ENCODE peak calls at places on chromosome 19, in six cellular contexts. One of them, this sample, is unnamed.

GRCh38 chr19:4359627-4360000 is 16.3 kb downstream of the MPND start:
- DNase-seq in breast epithelium: no peak
- DNase-seq in SK-N-SH: no peak
- DNase-seq in HL-60: no peak
- DNase-seq in GM23338: no peak
- DNase-seq in Panc1: no peak
- DNase-seq in this sample: no peak

GRCh38 chr19:41528106-41528505 is 47.9 kb upstream of the CEACAM21 start:
- DNase-seq in breast epithelium: no peak
- DNase-seq in SK-N-SH: no peak
- DNase-seq in HL-60: no peak
- DNase-seq in GM23338: peak; percentile 33
- DNase-seq in Panc1: no peak
- DNase-seq in this sample: no peak

GRCh38 chr19:5691205-5691929 is 1.3 kb downstream of the RPL36 start:
- DNase-seq in breast epithelium: peak; percentile 63
- DNase-seq in SK-N-SH: peak; percentile 67
- DNase-seq in HL-60: no peak
- DNase-seq in GM23338: peak; percentile 47
- DNase-seq in Panc1: no peak
- DNase-seq in this sample: peak; percentile 78

GRCh38 chr19:1945899-1946298 is 4.9 kb downstream of the CSNK1G2 start:
- DNase-seq in breast epithelium: peak; percentile 35
- DNase-seq in SK-N-SH: peak; percentile 93
- DNase-seq in HL-60: no peak
- DNase-seq in GM23338: peak; percentile 93
- DNase-seq in Panc1: no peak
- DNase-seq in this sample: peak; percentile 65

GRCh38 chr19:16188521-16188920 is 3.3 kb downstream of the FAM32A start:
- DNase-seq in breast epithelium: no peak
- DNase-seq in SK-N-SH: no peak
- DNase-seq in HL-60: no peak
- DNase-seq in GM23338: no peak
- DNase-seq in Panc1: no peak
- DNase-seq in this sample: no peak

GRCh38 chr19:5225486-5226345 is 114.9 kb downstream of the PTPRS start:
- DNase-seq in breast epithelium: no peak
- DNase-seq in SK-N-SH: peak; percentile 62
- DNase-seq in HL-60: no peak
- DNase-seq in GM23338: peak; percentile 75
- DNase-seq in Panc1: no peak
- DNase-seq in this sample: no peak

GRCh38 chr19:49861127-49861526 is 6.2 kb downstream of the PNKP start:
- DNase-seq in breast epithelium: no peak
- DNase-seq in SK-N-SH: no peak
- DNase-seq in HL-60: no peak
- DNase-seq in GM23338: peak; percentile 64
- DNase-seq in Panc1: no peak
- DNase-seq in this sample: peak; percentile 67

GRCh38 chr19:246551-246950 is 44.7 kb downstream of the PLPP2 start:
- DNase-seq in breast epithelium: no peak
- DNase-seq in SK-N-SH: peak; percentile 5
- DNase-seq in HL-60: no peak
- DNase-seq in GM23338: peak; percentile 24
- DNase-seq in Panc1: no peak
- DNase-seq in this sample: peak; percentile 7

GRCh38 chr19:58332697-58333096 is 5.9 kb downstream of the ZSCAN22 start:
- DNase-seq in breast epithelium: no peak
- DNase-seq in SK-N-SH: no peak
- DNase-seq in HL-60: no peak
- DNase-seq in GM23338: no peak
- DNase-seq in Panc1: no peak
- DNase-seq in this sample: no peak

GRCh38 chr19:13692096-13692495 is 72.2 kb upstream of the MRI1 start:
- DNase-seq in breast epithelium: no peak
- DNase-seq in SK-N-SH: no peak
- DNase-seq in HL-60: no peak
- DNase-seq in GM23338: no peak
- DNase-seq in Panc1: no peak
- DNase-seq in this sample: no peak

GRCh38 chr19:916645-917322 is 349 bp upstream of the KISS1R start:
- DNase-seq in breast epithelium: no peak
- DNase-seq in SK-N-SH: peak; percentile 71
- DNase-seq in HL-60: no peak
- DNase-seq in GM23338: peak; percentile 69
- DNase-seq in Panc1: no peak
- DNase-seq in this sample: no peak

GRCh38 chr19:5863030-5863665 is 7.2 kb downstream of the FUT5 start:
- DNase-seq in breast epithelium: no peak
- DNase-seq in SK-N-SH: peak; percentile 21
- DNase-seq in HL-60: no peak
- DNase-seq in GM23338: no peak
- DNase-seq in Panc1: no peak
- DNase-seq in this sample: no peak

GRCh38 chr19:44757735-44758505 is 9.4 kb downstream of the BCL3 start:
- DNase-seq in breast epithelium: no peak
- DNase-seq in SK-N-SH: peak; percentile 87
- DNase-seq in HL-60: no peak
- DNase-seq in GM23338: peak; percentile 82
- DNase-seq in Panc1: no peak
- DNase-seq in this sample: peak; percentile 40

GRCh38 chr19:32041681-32042292 is 303.6 kb upstream of the ZNF507 start:
- DNase-seq in breast epithelium: no peak
- DNase-seq in SK-N-SH: peak; percentile 72
- DNase-seq in HL-60: peak; percentile 1
- DNase-seq in GM23338: peak; percentile 74
- DNase-seq in Panc1: no peak
- DNase-seq in this sample: peak; percentile 40

GRCh38 chr19:16025108-16026101 is 50.9 kb upstream of the TPM4 start:
- DNase-seq in breast epithelium: no peak
- DNase-seq in SK-N-SH: peak; percentile 61
- DNase-seq in HL-60: no peak
- DNase-seq in GM23338: peak; percentile 52
- DNase-seq in Panc1: peak; percentile 28
- DNase-seq in this sample: peak; percentile 39

GRCh38 chr19:13024126-13024957 is 29.1 kb downstream of the NFIX start:
- DNase-seq in breast epithelium: no peak
- DNase-seq in SK-N-SH: no peak
- DNase-seq in HL-60: no peak
- DNase-seq in GM23338: no peak
- DNase-seq in Panc1: no peak
- DNase-seq in this sample: no peak

GRCh38 chr19:18612772-18613588 is at the start of gene TMEM59L:
- DNase-seq in breast epithelium: no peak
- DNase-seq in SK-N-SH: peak; percentile 95
- DNase-seq in HL-60: no peak
- DNase-seq in GM23338: peak; percentile 65
- DNase-seq in Panc1: no peak
- DNase-seq in this sample: no peak

GRCh38 chr19:6138066-6138465 is 2.6 kb downstream of the ACSBG2 start:
- DNase-seq in breast epithelium: no peak
- DNase-seq in SK-N-SH: peak; percentile 16
- DNase-seq in HL-60: no peak
- DNase-seq in GM23338: no peak
- DNase-seq in Panc1: no peak
- DNase-seq in this sample: no peak

GRCh38 chr19:9709305-9709704 is 34.4 kb upstream of the ZNF562 start:
- DNase-seq in breast epithelium: no peak
- DNase-seq in SK-N-SH: no peak
- DNase-seq in HL-60: no peak
- DNase-seq in GM23338: no peak
- DNase-seq in Panc1: no peak
- DNase-seq in this sample: peak; percentile 10
- TF ChIP-seq POLR2AphosphoS5 in breast epithelium: no peak
- TF ChIP-seq POLR2AphosphoS5 in SK-N-SH: no peak
- TF ChIP-seq POLR2AphosphoS5 in HL-60: no peak
- TF ChIP-seq POLR2AphosphoS5 in GM23338: no peak
- TF ChIP-seq POLR2AphosphoS5 in Panc1: no peak
- TF ChIP-seq POLR2AphosphoS5 in this sample: no peak

DNA sequence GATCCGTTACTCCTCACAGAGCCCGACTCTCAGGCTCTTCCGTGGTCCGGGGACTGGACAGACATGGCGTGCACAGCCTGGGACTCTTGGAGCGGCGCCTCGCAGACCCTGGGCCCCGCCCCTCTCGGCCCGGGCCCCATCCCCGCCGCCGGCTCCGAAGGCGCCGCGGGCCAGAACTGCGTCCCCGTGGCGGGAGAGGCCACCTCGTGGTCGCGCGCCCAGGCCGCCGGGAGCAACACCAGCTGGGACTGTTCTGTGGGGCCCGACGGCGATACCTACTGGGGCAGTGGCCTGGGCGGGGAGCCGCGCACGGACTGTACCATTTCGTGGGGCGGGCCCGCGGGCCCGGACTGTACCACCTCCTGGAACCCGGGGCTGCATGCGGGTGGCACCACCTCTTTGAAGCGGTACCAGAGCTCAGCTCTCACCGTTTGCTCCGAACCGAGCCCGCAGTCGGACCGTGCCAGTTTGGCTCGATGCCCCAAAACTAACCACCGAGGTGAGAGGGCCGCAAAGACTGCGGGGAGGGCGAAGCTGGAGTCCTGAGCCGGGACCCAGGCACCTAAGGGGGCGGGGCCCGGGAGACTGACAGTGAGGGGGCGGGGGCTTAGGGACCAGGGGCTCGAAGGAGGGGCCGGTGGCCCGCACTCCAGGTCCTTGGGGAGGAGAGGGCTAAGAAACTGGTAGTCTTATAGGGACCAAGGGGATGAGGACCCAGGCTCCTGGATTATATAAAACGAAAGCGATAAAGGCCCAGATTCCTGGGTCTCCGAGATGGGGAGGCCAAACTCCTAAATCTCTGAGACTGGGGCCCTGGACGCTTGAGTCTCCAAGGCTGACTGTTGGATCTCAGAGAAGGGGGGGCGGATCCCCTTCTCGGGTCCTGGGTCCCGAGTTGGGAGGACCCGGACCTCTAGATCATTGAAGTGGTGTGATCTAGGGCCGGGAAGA is 2.0 kb downstream of the ETV2 start:
- DNase-seq in breast epithelium: peak; percentile 73
- DNase-seq in SK-N-SH: peak; percentile 96
- DNase-seq in HL-60: peak; percentile 75
- DNase-seq in GM23338: peak; percentile 96
- DNase-seq in Panc1: peak; percentile 51
- DNase-seq in this sample: peak; percentile 91
- TF ChIP-seq POLR2AphosphoS5 in breast epithelium: peak; percentile 41
- TF ChIP-seq POLR2AphosphoS5 in SK-N-SH: peak; percentile 88
- TF ChIP-seq POLR2AphosphoS5 in HL-60: no peak
- TF ChIP-seq POLR2AphosphoS5 in GM23338: peak; percentile 88
- TF ChIP-seq POLR2AphosphoS5 in Panc1: peak; percentile 86
- TF ChIP-seq POLR2AphosphoS5 in this sample: peak; percentile 71

GRCh38 chr19:10332965-10333757 is at the start of gene RAVER1:
- DNase-seq in breast epithelium: peak; percentile 95
- DNase-seq in SK-N-SH: peak; percentile 99
- DNase-seq in HL-60: peak; percentile 97
- DNase-seq in GM23338: peak; percentile 99
- DNase-seq in Panc1: peak; percentile 62
- DNase-seq in this sample: peak; percentile 99

GRCh38 chr19:10335149-10336053 is 2.1 kb upstream of the RAVER1 start:
- DNase-seq in breast epithelium: no peak
- DNase-seq in SK-N-SH: no peak
- DNase-seq in HL-60: no peak
- DNase-seq in GM23338: peak; percentile 52
- DNase-seq in Panc1: no peak
- DNase-seq in this sample: no peak

GRCh38 chr19:10333758-10334339 is 520 bp upstream of the RAVER1 start:
- DNase-seq in breast epithelium: no peak
- DNase-seq in SK-N-SH: no peak
- DNase-seq in HL-60: no peak
- DNase-seq in GM23338: no peak
- DNase-seq in Panc1: no peak
- DNase-seq in this sample: no peak

GRCh38 chr19:10332158-10332964 is 968 bp downstream of the RAVER1 start:
- DNase-seq in breast epithelium: no peak
- DNase-seq in SK-N-SH: no peak
- DNase-seq in HL-60: no peak
- DNase-seq in GM23338: no peak
- DNase-seq in Panc1: no peak
- DNase-seq in this sample: peak; percentile 71

GRCh38 chr19:10334340-10335148 is 1.2 kb upstream of the RAVER1 start:
- DNase-seq in breast epithelium: peak; percentile 92
- DNase-seq in SK-N-SH: peak; percentile 92
- DNase-seq in HL-60: no peak
- DNase-seq in GM23338: peak; percentile 95
- DNase-seq in Panc1: no peak
- DNase-seq in this sample: peak; percentile 97
- TF ChIP-seq POLR2AphosphoS5 in breast epithelium: peak; percentile 36
- TF ChIP-seq POLR2AphosphoS5 in SK-N-SH: peak; percentile 69
- TF ChIP-seq POLR2AphosphoS5 in HL-60: no peak
- TF ChIP-seq POLR2AphosphoS5 in GM23338: peak; percentile 66
- TF ChIP-seq POLR2AphosphoS5 in Panc1: peak; percentile 59
- TF ChIP-seq POLR2AphosphoS5 in this sample: peak; percentile 92

GRCh38 chr19:30667227-30667626 is 295.0 kb downstream of the ZNF536 start:
- DNase-seq in breast epithelium: no peak
- DNase-seq in SK-N-SH: no peak
- DNase-seq in HL-60: no peak
- DNase-seq in GM23338: no peak
- DNase-seq in Panc1: no peak
- DNase-seq in this sample: no peak

GRCh38 chr19:30662211-30662861 is 290.2 kb downstream of the ZNF536 start:
- DNase-seq in breast epithelium: no peak
- DNase-seq in SK-N-SH: no peak
- DNase-seq in HL-60: no peak
- DNase-seq in GM23338: no peak
- DNase-seq in Panc1: no peak
- DNase-seq in this sample: no peak

GRCh38 chr19:30665449-30665848 is 293.3 kb downstream of the ZNF536 start:
- DNase-seq in breast epithelium: no peak
- DNase-seq in SK-N-SH: no peak
- DNase-seq in HL-60: no peak
- DNase-seq in GM23338: no peak
- DNase-seq in Panc1: no peak
- DNase-seq in this sample: no peak

GRCh38 chr19:30666301-30666803 is 294.2 kb downstream of the ZNF536 start:
- DNase-seq in breast epithelium: no peak
- DNase-seq in SK-N-SH: peak; percentile 78
- DNase-seq in HL-60: no peak
- DNase-seq in GM23338: peak; percentile 82
- DNase-seq in Panc1: peak; percentile 25
- DNase-seq in this sample: peak; percentile 46

DNA sequence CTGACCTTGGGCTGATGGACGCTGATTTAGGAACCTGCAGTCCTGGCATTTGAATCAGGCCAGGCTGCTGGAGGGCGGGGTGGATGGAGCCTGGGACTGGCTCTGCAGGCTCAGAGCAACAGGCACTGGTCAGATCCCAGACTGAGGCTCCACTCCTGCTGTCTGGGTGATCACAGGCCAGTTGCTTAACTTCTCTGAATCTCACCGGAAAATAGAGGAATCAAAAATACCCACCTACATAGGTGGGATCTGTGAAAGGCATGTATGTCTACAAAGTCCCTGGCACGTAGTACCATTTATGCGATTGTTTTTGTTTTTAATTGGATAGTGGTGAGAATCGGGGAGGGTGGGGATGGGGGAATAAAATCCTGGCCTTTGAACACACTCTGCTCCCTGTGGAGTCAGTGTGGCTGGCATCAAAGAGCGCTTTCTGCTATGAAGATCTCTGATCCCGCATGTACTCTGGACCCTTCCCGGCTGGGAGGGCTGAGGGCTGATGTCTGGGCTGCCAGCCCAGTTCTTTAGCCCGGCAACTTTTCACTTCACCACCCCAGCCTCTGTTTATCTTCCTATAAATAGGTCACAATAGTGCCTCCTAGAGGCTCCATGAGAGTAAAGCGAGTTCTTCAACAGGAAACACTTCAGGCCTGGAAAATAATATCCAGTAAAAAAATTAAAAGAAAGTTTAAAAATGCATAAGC is 292.3 kb downstream of the ZNF536 start:
- DNase-seq in breast epithelium: no peak
- DNase-seq in SK-N-SH: peak; percentile 51
- DNase-seq in HL-60: no peak
- DNase-seq in GM23338: peak; percentile 83
- DNase-seq in Panc1: no peak
- DNase-seq in this sample: no peak
- TF ChIP-seq POLR2AphosphoS5 in breast epithelium: no peak
- TF ChIP-seq POLR2AphosphoS5 in SK-N-SH: no peak
- TF ChIP-seq POLR2AphosphoS5 in HL-60: no peak
- TF ChIP-seq POLR2AphosphoS5 in GM23338: no peak
- TF ChIP-seq POLR2AphosphoS5 in Panc1: no peak
- TF ChIP-seq POLR2AphosphoS5 in this sample: no peak